ENCODE peak calls at places on chromosomes 13 and 19, in four cellular contexts. L is cardiac muscle cell, K is hepatocyte, C is heart right ventricle. E is an unnamed sample.

GRCh38 chr19:35879068-35879467 is 10.7 kb downstream of the APLP1 start:
- DNase-seq in C (no peak), K (no peak), L (no peak), E (no peak)

GRCh38 chr13:112453207-112453829 is 77.2 kb downstream of the SPACA7 start:
- DNase-seq in K (no peak), L (no peak), C (no peak), E (no peak)

GRCh38 chr19:50666346-50667176 is 17.3 kb downstream of the C19orf81 start:
- DNase-seq in K (no peak), L (no peak), C (no peak), E (no peak)

GRCh38 chr19:48480476-48481190 is 11.5 kb downstream of the CYTH2 start:
- DNase-seq in K (no peak), C (peak; percentile 64), L (peak; percentile 49), E (peak; percentile 43)

GRCh38 chr13:113862766-113863510 is 938 bp downstream of the GAS6 start:
- DNase-seq in L (peak; percentile 25), K (peak; percentile 63), C (no peak), E (peak; percentile 31)

GRCh38 chr13:23654111-23655110 is 84.2 kb downstream of the TNFRSF19 start:
- DNase-seq in K (no peak), C (peak; percentile 34), L (peak; percentile 48), E (peak; percentile 31)

GRCh38 chr13:99419591-99420243 is 81.6 kb upstream of the TM9SF2 start:
- DNase-seq in L (no peak), K (no peak), C (no peak), E (no peak)

GRCh38 chr19:8640402-8641004 is 10.1 kb downstream of the NFILZ start:
- DNase-seq in L (peak; percentile 65), K (peak; percentile 46), C (peak; percentile 18), E (peak; percentile 32)

GRCh38 chr19:46919324-46919723 is 58.5 kb downstream of the ARHGAP35 start:
- DNase-seq in C (no peak), L (no peak), K (no peak), E (no peak)

GRCh38 chr19:50628551-50628950 is 11.1 kb downstream of the SYT3 start:
- DNase-seq in K (no peak), C (no peak), L (no peak), E (no peak)

GRCh38 chr13:43346427-43346826 is 323.0 kb downstream of the DNAJC15 start:
- DNase-seq in L (peak; percentile 45), C (no peak), K (peak; percentile 10), E (peak; percentile 19)

GRCh38 chr19:9132422-9132821 is 5.7 kb upstream of the OR7G3 start:
- DNase-seq in K (no peak), C (no peak), L (no peak), E (no peak)

GRCh38 chr19:996051-996838 is 4.0 kb upstream of the GRIN3B start:
- DNase-seq in C (no peak), K (peak; percentile 88), L (peak; percentile 61), E (peak; percentile 61)

GRCh38 chr13:52797176-52797575 is 51.3 kb downstream of the PCDH8 start:
- DNase-seq in C (no peak), K (no peak), L (no peak), E (no peak)

GRCh38 chr19:12665281-12665573 is 1.3 kb downstream of the MAN2B1 start:
- DNase-seq in L (no peak), K (no peak), C (no peak), E (no peak)

GRCh38 chr19:48818234-48818823 is 7.5 kb upstream of the BCAT2 start:
- DNase-seq in L (no peak), C (no peak), K (peak; percentile 50), E (no peak)

GRCh38 chr13:31898383-31899071 is 133.0 kb upstream of the FRY start:
- DNase-seq in C (no peak), K (no peak), L (no peak), E (no peak)

GRCh38 chr13:88005188-88005587 is 334.0 kb downstream of the SLITRK5 start:
- DNase-seq in L (no peak), K (no peak), C (no peak), E (no peak)

GRCh38 chr13:28964831-28965230 is 144.7 kb downstream of the MTUS2 start:
- DNase-seq in C (no peak), K (no peak), L (no peak), E (no peak)

GRCh38 chr13:67048084-67048792 is 181.9 kb downstream of the PCDH9 start:
- DNase-seq in C (no peak), L (peak; percentile 96), K (peak; percentile 15), E (peak; percentile 84)

GRCh38 chr13:59538512-59538911 is 625.2 kb downstream of the DIAPH3 start:
- DNase-seq in L (no peak), C (no peak), K (peak; percentile 23), E (no peak)

GRCh38 chr13:113021391-113021790 is 52.4 kb downstream of the MCF2L start:
- DNase-seq in L (no peak), K (no peak), C (peak; percentile 3), E (no peak)

GRCh38 chr13:113746143-113746525 is 12.9 kb upstream of the TMEM255B start:
- DNase-seq in L (peak; percentile 12), C (no peak), K (peak; percentile 60), E (no peak)

GRCh38 chr19:54102421-54103169 is at the start of gene NDUFA3:
- DNase-seq in L (peak; percentile 99), K (peak; percentile 99), C (peak; percentile 98), E (peak; percentile 99)

GRCh38 chr13:71591380-71591779 is 275.6 kb downstream of the DACH1 start:
- DNase-seq in K (no peak), C (no peak), L (no peak), E (no peak)

GRCh38 chr19:35138305-35138799 is 272 bp upstream of the FXYD1 start:
- DNase-seq in C (peak; percentile 76), K (no peak), L (peak; percentile 61), E (no peak)

GRCh38 chr19:15758379-15758778 is 20.6 kb downstream of the OR10H3 start:
- DNase-seq in K (no peak), C (no peak), L (no peak), E (no peak)

GRCh38 chr19:15759962-15760565 is 22.3 kb downstream of the OR10H3 start:
- DNase-seq in K (no peak), C (no peak), L (no peak), E (no peak)
- TF ChIP-seq CTCF in K (no peak), C (peak; percentile 18), L (no peak), E (no peak)

DNA sequence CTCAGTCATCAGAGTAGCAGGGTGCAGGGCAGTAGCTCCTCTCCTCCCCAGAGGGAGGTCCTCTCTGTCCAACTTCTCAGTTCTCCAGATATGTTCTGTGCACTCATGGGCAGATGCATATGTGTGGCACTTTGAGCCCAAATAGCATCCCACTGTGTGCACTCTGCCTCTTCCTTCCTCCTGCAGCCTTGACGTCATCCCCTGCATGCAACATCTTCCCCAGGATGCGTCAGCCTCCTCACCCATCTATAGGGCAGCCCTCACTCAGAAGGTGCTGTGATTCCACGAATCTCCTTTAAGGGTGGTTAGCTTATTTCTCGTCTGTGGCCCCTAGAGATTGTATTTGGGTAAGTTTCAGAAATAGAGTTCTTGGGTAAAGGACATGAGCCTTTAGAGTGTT is 22.1 kb upstream of the CRTC1 start:
- DNase-seq in C (no peak), K (no peak), L (no peak), E (no peak)
- H3K4me3 ChIP-seq in C (no peak overlapping the region), K (no peak overlapping the region), L (no peak overlapping the region), E (no peak overlapping the region)

DNA sequence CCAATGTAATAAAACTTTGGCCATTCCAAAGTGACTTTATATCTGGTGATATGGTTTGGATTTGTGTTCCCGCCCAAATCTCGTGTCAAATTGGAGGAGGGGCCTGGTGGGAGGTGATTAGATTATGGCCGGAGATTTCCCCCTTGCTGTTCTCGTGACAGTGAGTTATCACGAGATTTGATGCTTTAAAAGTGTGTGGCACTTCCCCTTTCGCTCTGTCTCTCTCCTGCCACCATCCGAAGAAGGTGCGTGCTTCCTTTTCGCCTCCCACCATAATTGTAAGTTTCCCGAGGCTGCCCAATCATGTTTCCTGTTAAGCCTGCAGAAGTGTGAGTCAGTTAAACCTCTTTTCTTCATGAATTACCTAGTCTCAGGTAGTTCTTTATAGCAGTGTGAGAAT is 9.3 kb upstream of the NALCN start:
- DNase-seq in K (no peak), C (no peak), L (no peak), E (no peak)
- TF ChIP-seq CTCF in K (no peak), C (no peak), L (no peak), E (no peak)

DNA sequence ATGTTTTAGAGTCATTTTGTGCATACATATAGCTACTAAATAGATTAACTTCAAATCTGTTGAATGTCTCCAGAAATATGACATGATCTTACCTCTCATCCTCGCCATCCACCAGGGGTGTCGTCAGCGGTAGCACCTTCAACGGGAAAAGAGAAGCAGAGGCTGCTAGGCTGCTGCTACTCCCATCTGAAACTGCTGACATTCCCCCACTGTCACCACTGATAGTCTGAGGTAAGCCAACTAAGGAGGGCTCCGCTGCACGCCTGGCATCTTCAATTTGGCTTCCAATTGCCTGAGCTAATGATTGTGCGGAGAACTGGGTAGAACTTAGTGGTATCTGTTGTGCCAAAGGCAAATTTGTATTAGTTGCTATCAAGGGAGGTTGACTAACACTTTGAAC is 3.1 kb downstream of the TSC22D1 start:
- DNase-seq in K (no peak), C (no peak), L (no peak), E (no peak)
- H3K4me3 ChIP-seq in K (peak overlapping the region; percentile 27), C (no peak overlapping the region), L (peak overlapping the region; percentile 18), E (peak overlapping the region; percentile 33)

GRCh38 chr13:96214804-96215445 is 125.0 kb downstream of the HS6ST3 start:
- DNase-seq in L (peak; percentile 1), K (no peak), C (no peak), E (no peak)
- TF ChIP-seq CTCF in L (no peak), K (no peak), C (no peak), E (no peak)

DNA sequence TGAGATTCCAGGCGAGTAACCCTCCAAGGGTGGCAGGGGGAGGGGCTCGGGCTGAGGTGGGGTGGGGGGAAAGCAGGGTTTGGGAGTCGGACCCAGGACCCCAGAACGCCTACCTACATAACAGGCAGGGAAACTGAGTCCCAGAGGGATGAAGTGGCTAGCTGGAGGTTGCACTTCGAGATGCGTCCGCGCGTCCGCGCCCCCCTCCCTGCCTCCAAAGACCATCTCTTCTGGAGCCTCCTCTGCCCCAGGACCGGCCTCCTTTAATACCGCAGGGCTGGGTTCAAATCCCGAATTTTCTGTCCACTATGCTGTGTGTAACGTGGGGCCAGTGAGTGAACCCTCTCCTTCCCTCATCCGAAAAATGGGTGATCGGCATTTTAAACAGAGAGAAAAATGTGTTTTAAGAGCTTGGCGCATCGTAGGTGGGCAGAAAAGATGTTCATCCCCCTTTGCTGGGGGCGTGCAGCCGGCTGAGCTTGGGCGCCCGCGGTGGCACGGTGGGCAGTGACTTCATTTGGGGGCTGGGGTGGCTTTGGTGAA is 13.8 kb downstream of the TJP3 start:
- DNase-seq in L (no peak), C (no peak), K (no peak), E (no peak)
- H3K4me3 ChIP-seq in L (peak overlapping the region; percentile 21), C (peak overlapping the region; percentile 12), K (peak overlapping the region; percentile 61), E (no peak overlapping the region)

DNA sequence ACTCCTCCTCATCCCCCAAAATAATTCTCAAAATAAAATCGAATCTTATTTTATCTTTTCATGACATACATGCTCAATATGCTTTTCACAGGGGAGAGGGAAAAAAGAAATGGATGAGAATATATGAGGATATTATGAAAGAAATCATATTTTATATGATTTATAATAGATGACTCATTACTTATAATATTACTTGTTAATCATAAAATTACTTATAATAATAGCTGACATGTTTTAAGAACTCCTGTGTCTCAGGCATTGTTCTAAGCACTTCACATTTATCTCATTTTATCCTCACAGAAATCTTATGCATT is 3.0 kb upstream of the CEACAM3 start:
- DNase-seq in L (no peak), K (no peak), C (no peak), E (no peak)
- TF ChIP-seq CTCF in L (no peak), K (no peak), C (no peak), E (no peak)

E was measured in cardiac fibroblast.